ENCODE peak calls at places on chromosomes 4 and X, in eight cellular contexts. X is NCI-H1092 treated with DMSO at 0.1 percent for 48 hours; K is A172; R is endothelial cell; B is immature natural killer cell; E is stimulated activated CD4-positive, alpha-beta T cell treated with anti-CD3 and anti-CD28 coated beads, Interleukin-15, amount 100 ng/mL, for 1 hour; Z is adipocyte; H is AG20443. O is an unnamed sample.

GRCh38 chrX:68710870-68711576 is 63.6 kb downstream of the STARD8 start:
- DNase-seq in R (no peak), Z (peak), B (no peak), E (no peak), K (peak), X (peak), H (peak), O (peak)

GRCh38 chr4:65635051-65635821 is 35.1 kb downstream of the EPHA5 start:
- DNase-seq in H (no peak), K (no peak), R (no peak), X (no peak), E (no peak), B (no peak), Z (no peak), O (no peak)

GRCh38 chr4:141395919-141396318 is 175.2 kb downstream of the ZNF330 start:
- DNase-seq in B (no peak), K (no peak), Z (no peak), E (no peak), H (no peak), R (no peak), X (no peak), O (no peak)

GRCh38 chr4:8383016-8383415 is 57.5 kb downstream of the ACOX3 start:
- DNase-seq in Z (no peak), B (no peak), K (no peak), R (no peak), H (no peak), X (no peak), E (no peak), O (peak)

GRCh38 chr4:83259586-83259985 is 25.0 kb downstream of the COQ2 start:
- DNase-seq in E (no peak), B (no peak), R (no peak), K (no peak), H (peak), Z (no peak), X (no peak), O (no peak)

GRCh38 chrX:150196300-150196699 is 166.8 kb upstream of the MAMLD1 start:
- DNase-seq in B (no peak), X (no peak), R (no peak), Z (no peak), K (no peak), H (no peak), E (no peak), O (peak)

GRCh38 chrX:70470850-70471289 is 26.2 kb downstream of the DLG3 start:
- DNase-seq in Z (no peak), R (no peak), B (no peak), E (no peak), X (no peak), H (no peak), K (no peak), O (no peak)

GRCh38 chr4:36283912-36284465 is 2.6 kb downstream of the DTHD1 start:
- DNase-seq in H (no peak), X (no peak), Z (no peak), B (no peak), K (no peak), E (no peak), R (no peak), O (no peak)

GRCh38 chr4:186216465-186217024 is 10.8 kb upstream of the KLKB1 start:
- DNase-seq in B (no peak), K (no peak), R (no peak), X (no peak), Z (peak), E (no peak), H (no peak), O (no peak)

GRCh38 chr4:22573198-22573597 is 57.3 kb upstream of the ADGRA3 start:
- DNase-seq in H (no peak), K (peak), B (no peak), Z (peak), R (no peak), E (no peak), X (peak), O (no peak)

GRCh38 chr4:102734591-102735385 is 26.0 kb downstream of the MANBA start:
- DNase-seq in X (no peak), H (peak), Z (no peak), B (peak), E (no peak), R (no peak), K (peak), O (no peak)

GRCh38 chr4:180932365-180933001 is 1310.7 kb upstream of the TENM3 start:
- DNase-seq in X (no peak), Z (peak), E (no peak), H (no peak), R (no peak), B (no peak), K (no peak), O (no peak)

GRCh38 chrX:129659137-129659536 is 4.4 kb upstream of the APLN start:
- DNase-seq in H (no peak), R (no peak), K (no peak), E (no peak), X (no peak), B (no peak), Z (no peak), O (no peak)

GRCh38 chr4:680091-680490 is 5.7 kb downstream of the MYL5 start:
- DNase-seq in X (no peak), H (no peak), E (no peak), R (no peak), Z (no peak), B (no peak), K (no peak), O (peak)

GRCh38 chrX:68433155-68433980 is at the start of gene OPHN1:
- DNase-seq in Z (peak), B (no peak), K (peak), E (no peak), X (no peak), R (peak), H (peak), O (peak)

GRCh38 chr4:124061413-124061812 is 651.1 kb downstream of the ANKRD50 start:
- DNase-seq in E (no peak), Z (peak), K (peak), R (no peak), H (peak), B (no peak), X (no peak), O (no peak)

GRCh38 chrX:74242050-74242449 is 61.9 kb upstream of the ZCCHC13 start:
- DNase-seq in B (no peak), H (peak), X (no peak), E (no peak), R (no peak), K (peak), Z (peak), O (no peak)

GRCh38 chr4:178577933-178578332 is 1135.7 kb upstream of the AGA start:
- DNase-seq in R (no peak), E (no peak), K (no peak), H (no peak), X (no peak), Z (no peak), B (no peak), O (no peak)